ENCODE peak calls at places on chromosomes 16 and 17, in eight cellular contexts. P, B, U, I, M, H, R and S are unnamed samples.

GRCh38 chr16:79402356-79402755 is 198.2 kb downstream of the MAF start:
- DNase-seq in P (peak; percentile 33), B (no peak), U (no peak), I (no peak), M (no peak), H (no peak), R (no peak), S (no peak)

GRCh38 chr17:66347661-66348604 is 45.5 kb downstream of the PRKCA start:
- DNase-seq in P (no peak), B (peak; percentile 70), U (no peak), I (peak; percentile 27), M (no peak), H (peak; percentile 38), R (peak; percentile 83), S (no peak)

GRCh38 chr16:5002699-5003143 is 31.0 kb downstream of the NAGPA start:
- DNase-seq in P (no peak), B (no peak), U (peak; percentile 47), I (no peak), M (no peak), H (no peak), R (no peak), S (no peak)

GRCh38 chr16:87784812-87785211 is 19.0 kb upstream of the KLHDC4 start:
- DNase-seq in P (no peak), B (no peak), U (no peak), I (peak; percentile 56), M (no peak), H (peak; percentile 42), R (no peak), S (no peak)

GRCh38 chr17:17937450-17937849 is 34.8 kb downstream of the TOM1L2 start:
- DNase-seq in P (no peak), B (no peak), U (no peak), I (no peak), M (no peak), H (no peak), R (no peak), S (no peak)

GRCh38 chr17:9443811-9444210 is 131.8 kb downstream of the STX8 start:
- DNase-seq in P (no peak), B (no peak), U (no peak), I (no peak), M (no peak), H (peak; percentile 19), R (no peak), S (no peak)

GRCh38 chr16:4897328-4897727 is 39.6 kb downstream of the PPL start:
- DNase-seq in P (no peak), B (no peak), U (no peak), I (no peak), M (no peak), H (no peak), R (no peak), S (no peak)

GRCh38 chr16:64983983-64984382 is 137.9 kb downstream of the CDH11 start:
- DNase-seq in P (peak; percentile 44), B (peak; percentile 87), U (peak; percentile 87), I (peak; percentile 73), M (peak; percentile 61), H (peak; percentile 90), R (peak; percentile 44), S (no peak)

GRCh38 chr16:82024883-82025282 is 10.2 kb upstream of the HSD17B2 start:
- DNase-seq in P (no peak), B (no peak), U (no peak), I (no peak), M (no peak), H (no peak), R (no peak), S (no peak)

GRCh38 chr17:71975998-71976649 is 144.7 kb upstream of the SOX9 start:
- DNase-seq in P (peak; percentile 22), B (peak; percentile 96), U (no peak), I (peak; percentile 92), M (peak; percentile 89), H (peak; percentile 96), R (peak; percentile 99), S (peak; percentile 93)

GRCh38 chr17:71980171-71980570 is 140.6 kb upstream of the SOX9 start:
- DNase-seq in P (no peak), B (no peak), U (no peak), I (no peak), M (no peak), H (no peak), R (no peak), S (no peak)

GRCh38 chr17:71974051-71974450 is 146.8 kb upstream of the SOX9 start:
- DNase-seq in P (no peak), B (no peak), U (no peak), I (no peak), M (no peak), H (no peak), R (no peak), S (no peak)

GRCh38 chr17:71978435-71978834 is 142.4 kb upstream of the SOX9 start:
- DNase-seq in P (no peak), B (no peak), U (no peak), I (no peak), M (no peak), H (no peak), R (no peak), S (no peak)

GRCh38 chr17:71975331-71975801 is 145.5 kb upstream of the SOX9 start:
- DNase-seq in P (peak; percentile 19), B (peak; percentile 63), U (no peak), I (peak; percentile 37), M (peak; percentile 6), H (peak; percentile 44), R (peak; percentile 73), S (peak; percentile 82)
- H3K4me3 ChIP-seq in P (no peak overlapping the region), B (peak overlapping the region; percentile 4), U (no peak overlapping the region), I (peak overlapping the region; percentile 82), M (peak overlapping the region; percentile 57), H (peak overlapping the region; percentile 49), R (peak overlapping the region; percentile 57), S (peak overlapping the region; percentile 60)

GRCh38 chr16:1351582-1352362 is at the start of the genes GNPTG and TSR3:
- DNase-seq in P (peak; percentile 98), B (peak; percentile 82), U (peak; percentile 90), I (peak; percentile 93), M (peak; percentile 76), H (peak; percentile 91), R (peak; percentile 79), S (peak; percentile 83)

GRCh38 chr16:1349951-1350350 is 1.7 kb downstream of the TSR3 start:
- DNase-seq in P (no peak), B (no peak), U (no peak), I (no peak), M (no peak), H (no peak), R (no peak), S (no peak)

GRCh38 chr16:1349351-1349750 is 2.3 kb downstream of the TSR3 start:
- DNase-seq in P (no peak), B (no peak), U (no peak), I (no peak), M (no peak), H (no peak), R (no peak), S (no peak)

GRCh38 chr16:1350691-1351090 is 987 bp downstream of the TSR3 start:
- DNase-seq in P (no peak), B (no peak), U (no peak), I (no peak), M (no peak), H (no peak), R (no peak), S (no peak)

DNA sequence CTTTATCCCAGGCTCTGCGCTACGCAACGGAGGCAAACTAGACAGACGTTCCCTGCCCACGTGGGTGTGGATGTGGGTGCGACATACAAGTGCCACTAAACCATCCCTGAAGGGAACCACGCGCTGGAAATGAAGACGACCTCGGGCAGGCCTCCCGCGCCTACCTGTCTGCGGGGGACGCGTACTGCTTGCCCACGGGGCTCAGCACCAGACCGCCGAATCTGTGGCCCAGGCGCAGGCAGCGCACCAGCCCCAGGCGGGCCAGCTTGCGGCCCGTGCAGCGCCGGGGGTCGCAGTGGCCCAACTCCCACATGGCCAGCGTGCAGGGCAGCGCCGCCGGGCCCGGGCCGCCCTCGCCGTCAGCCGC is 480 bp downstream of the TSR3 start:
- DNase-seq in P (no peak), B (no peak), U (no peak), I (peak; percentile 8), M (no peak), H (no peak), R (no peak), S (no peak)
- H3K4me3 ChIP-seq in P (peak overlapping the region; percentile 87), B (peak overlapping the region; percentile 81), U (peak overlapping the region; percentile 100), I (peak overlapping the region; percentile 98), M (peak overlapping the region; percentile 88), H (peak overlapping the region; percentile 89), R (peak overlapping the region; percentile 98), S (peak overlapping the region; percentile 99)

GRCh38 chr17:75917443-75918111 is 12.9 kb upstream of the MRPL38 start:
- DNase-seq in P (peak; percentile 42), B (no peak), U (no peak), I (no peak), M (no peak), H (no peak), R (no peak), S (no peak)
- H3K4me3 ChIP-seq in P (no peak overlapping the region), B (no peak overlapping the region), U (no peak overlapping the region), I (no peak overlapping the region), M (no peak overlapping the region), H (no peak overlapping the region), R (no peak overlapping the region), S (no peak overlapping the region)

DNA sequence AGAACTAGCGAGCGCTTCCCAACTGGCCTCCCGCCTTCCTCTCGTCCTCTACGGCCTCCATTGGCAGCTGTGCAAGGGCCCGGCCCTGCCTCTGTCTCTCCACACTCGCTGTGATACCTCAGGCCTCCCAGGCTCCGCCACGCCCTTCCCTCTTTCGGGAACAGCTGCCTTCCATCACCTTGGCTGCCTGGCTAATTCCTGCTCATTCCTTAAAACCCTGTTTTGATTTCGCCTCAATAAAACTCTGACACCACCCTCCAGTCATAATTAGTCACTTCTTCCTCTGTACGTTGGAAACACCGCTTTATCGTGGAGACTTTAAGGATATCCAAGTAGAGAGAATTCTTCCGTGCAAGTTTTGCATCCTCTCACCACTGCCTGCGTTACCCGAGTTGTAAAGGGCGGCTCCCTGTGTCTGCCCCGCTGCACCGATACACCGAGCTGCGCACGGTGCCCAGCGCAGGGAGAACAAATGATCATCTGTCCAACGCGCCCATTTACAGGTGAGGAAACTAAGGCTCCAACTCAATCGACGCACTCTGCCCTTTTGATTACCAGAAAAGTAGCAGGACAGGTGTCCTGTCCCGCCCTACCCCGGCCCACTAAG is 139.6 kb downstream of the SEC14L1 start:
- DNase-seq in P (peak; percentile 78), B (peak; percentile 55), U (no peak), I (no peak), M (no peak), H (peak; percentile 87), R (peak; percentile 96), S (no peak)
- H3K4me3 ChIP-seq in P (peak overlapping the region; percentile 38), B (peak overlapping the region; percentile 32), U (peak overlapping the region; percentile 49), I (peak overlapping the region; percentile 74), M (peak overlapping the region; percentile 56), H (peak overlapping the region; percentile 45), R (peak overlapping the region; percentile 71), S (peak overlapping the region; percentile 67)

DNA sequence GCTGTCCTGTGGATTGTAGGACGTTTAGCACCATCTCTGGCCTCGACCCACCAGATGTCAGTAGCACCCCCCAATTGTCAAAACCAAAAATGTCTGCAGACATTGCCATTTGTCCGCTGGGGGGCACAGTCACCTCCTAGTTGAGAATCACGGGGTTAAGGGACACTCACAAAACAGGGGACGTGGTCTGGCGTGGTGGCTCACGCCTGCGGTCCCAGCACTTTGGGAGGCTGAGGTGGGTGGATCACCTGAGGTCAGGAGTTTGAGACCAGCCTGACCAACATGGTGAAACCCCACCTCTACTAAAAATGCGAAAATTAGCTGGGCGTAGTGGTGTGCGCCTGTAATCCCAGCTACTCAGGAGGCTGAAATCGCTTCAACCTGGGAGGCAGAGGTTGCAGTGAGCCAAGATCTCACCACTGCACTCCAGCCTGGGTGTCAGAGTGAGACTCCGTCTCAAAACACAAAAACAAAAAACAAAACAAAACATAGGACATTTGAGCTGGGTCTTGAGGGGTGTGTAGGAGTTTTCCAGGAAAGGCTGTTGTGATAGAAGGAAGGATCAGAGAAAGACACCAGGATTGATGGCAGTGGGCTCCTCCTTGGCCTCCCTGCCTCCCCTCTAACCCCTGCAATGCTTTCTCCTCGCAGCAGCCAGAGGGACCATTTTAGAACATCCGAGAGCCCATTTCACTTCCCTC is 171.8 kb upstream of the GSE1 start:
- DNase-seq in P (peak; percentile 68), B (no peak), U (no peak), I (no peak), M (no peak), H (no peak), R (no peak), S (no peak)
- H3K4me3 ChIP-seq in P (no peak overlapping the region), B (no peak overlapping the region), U (no peak overlapping the region), I (no peak overlapping the region), M (no peak overlapping the region), H (no peak overlapping the region), R (no peak overlapping the region), S (no peak overlapping the region)